ENCODE peak calls at places on chromosomes 4 and X, in five cellular contexts. W, M, R, F and Q are unnamed samples.
A peak's percentile ranks its signal among the peaks of the same experiment; 100 is the strongest.

GRCh38 chrX:9882669-9883446 is 84.3 kb upstream of the CLDN34 start:
- DNase-seq in F (no peak), R (no peak), M (no peak), W (no peak), Q (no peak)

GRCh38 chr4:23972805-23973204 is 83.0 kb upstream of the PPARGC1A start:
- DNase-seq in M (no peak), F (no peak), W (no peak), R (no peak), Q (no peak)

GRCh38 chr4:146343199-146343598 is 128.9 kb downstream of the REELD1 start:
- DNase-seq in M (no peak), R (no peak), F (no peak), W (no peak), Q (no peak)

GRCh38 chr4:76072760-76073159 is 1.7 kb upstream of the ART3 start:
- DNase-seq in M (no peak), F (no peak), R (no peak), W (peak; percentile 20), Q (no peak)

GRCh38 chr4:125132281-125132680 is 182.5 kb upstream of the FAT4 start:
- DNase-seq in F (no peak), M (no peak), W (no peak), R (no peak), Q (no peak)

GRCh38 chr4:145939856-145940255 is 1.2 kb upstream of the ZNF827 start:
- DNase-seq in W (no peak), R (no peak), F (no peak), M (no peak), Q (peak; percentile 39)

GRCh38 chr4:82988323-82988832 is 22.2 kb downstream of the LIN54 start:
- DNase-seq in M (no peak), W (no peak), R (no peak), F (no peak), Q (no peak)

GRCh38 chr4:8344387-8344786 is 74.8 kb downstream of the HTRA3 start:
- DNase-seq in R (no peak), F (no peak), W (no peak), M (no peak), Q (no peak)

GRCh38 chrX:39445336-39445735 is 644.1 kb downstream of the MID1IP1 start:
- DNase-seq in M (no peak), F (no peak), W (peak; percentile 48), R (no peak), Q (no peak)

DNA sequence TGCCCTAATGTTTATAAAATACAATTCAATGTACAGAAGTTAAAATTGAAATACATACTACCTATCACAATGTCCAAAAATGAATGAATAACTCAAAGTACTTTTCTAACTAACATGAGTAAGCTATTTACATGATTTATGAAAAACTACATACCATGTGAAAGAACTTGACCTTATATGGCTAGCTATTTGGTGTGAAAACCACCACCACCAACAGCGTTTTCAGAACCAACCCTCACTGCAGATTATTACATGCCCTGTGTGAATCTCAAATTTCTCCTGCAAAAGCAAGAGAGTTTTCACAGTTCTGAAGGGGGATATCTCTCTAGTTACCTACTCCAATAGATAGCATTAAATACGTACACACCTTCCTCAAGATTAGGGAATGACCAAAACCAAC is 198.5 kb downstream of the SPATA18 start:
- DNase-seq in W (no peak), M (no peak), R (no peak), F (no peak), Q (no peak)
- H3K4me1 ChIP-seq in W (peaks cover 6% of the 10 kb centered on the region), M (peaks cover 29% of the 10 kb centered on the region), R (no peaks in the 10 kb centered on the region), F (peaks cover 3% of the 10 kb centered on the region), Q (peaks cover 12% of the 10 kb centered on the region)

DNA sequence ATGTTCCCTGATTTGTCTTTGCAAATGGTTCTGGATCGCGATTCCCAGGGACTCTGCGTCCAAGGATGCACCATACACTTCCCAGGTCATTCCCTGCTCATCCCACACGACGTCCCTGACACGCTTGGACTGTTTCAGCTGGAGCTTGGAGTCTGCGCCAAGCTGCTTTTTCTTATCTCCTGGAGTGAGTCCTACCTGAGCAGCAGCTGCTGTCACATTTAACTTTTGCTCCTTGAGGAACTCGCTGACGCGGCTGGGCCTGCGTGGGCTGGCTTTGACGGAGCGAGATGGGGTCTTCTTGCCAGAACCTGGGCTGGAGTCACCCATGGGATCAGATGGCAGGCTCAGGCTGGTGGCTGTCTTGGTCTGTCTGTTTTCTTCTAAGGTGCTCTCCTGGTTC is 59.6 kb downstream of the GPRIN3 start:
- DNase-seq in M (no peak), W (no peak), F (no peak), R (no peak), Q (no peak)
- H3K4me1 ChIP-seq in M (no peaks in the 10 kb centered on the region), W (peaks cover 3% of the 10 kb centered on the region), F (no peaks in the 10 kb centered on the region), R (peaks cover 5% of the 10 kb centered on the region), Q (no peaks in the 10 kb centered on the region)

DNA sequence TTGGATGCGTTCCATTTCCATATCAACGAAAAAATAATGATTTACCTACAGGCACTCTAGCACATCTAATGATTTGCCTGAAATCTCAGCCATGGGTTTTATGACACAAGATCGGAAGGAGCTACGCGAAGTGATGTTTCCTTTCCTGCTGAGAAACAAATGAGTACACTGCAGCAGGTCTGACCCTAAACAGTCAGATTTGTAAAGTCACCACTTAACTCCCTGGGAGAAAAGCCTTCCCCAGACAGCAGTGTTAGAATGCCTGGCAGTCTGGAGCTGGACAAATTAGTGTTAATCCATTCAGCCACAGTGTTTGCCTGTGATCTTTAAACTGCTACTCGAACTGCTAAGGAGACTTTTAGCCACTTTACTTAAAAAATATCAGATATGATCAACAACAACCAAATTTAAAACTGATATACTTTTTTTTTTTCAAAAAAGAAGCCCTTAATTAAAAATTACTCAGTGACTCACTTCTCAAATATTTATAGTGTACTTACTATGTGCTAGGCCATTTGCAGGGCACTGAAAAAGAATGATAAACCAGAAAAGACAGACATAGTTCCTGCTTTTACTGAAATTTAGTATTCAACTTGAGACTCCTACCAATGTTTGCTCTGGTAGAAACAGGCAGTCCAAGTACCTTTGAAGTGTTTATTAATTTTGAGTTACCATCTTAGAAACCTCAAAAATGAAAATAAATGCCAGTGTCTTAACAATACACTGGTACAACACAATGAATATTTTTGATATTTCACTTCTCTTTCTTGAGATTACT is 104.5 kb downstream of the SHISA3 start:
- DNase-seq in R (no peak), W (peak; percentile 80), M (no peak), F (no peak), Q (no peak)
- H3K4me1 ChIP-seq in R (no peaks in the 10 kb centered on the region), W (peaks cover 23% of the 10 kb centered on the region), M (peaks cover 12% of the 10 kb centered on the region), F (no peaks in the 10 kb centered on the region), Q (no peaks in the 10 kb centered on the region)

GRCh38 chr4:87036713-87037112 is 101.9 kb downstream of the AFF1 start:
- DNase-seq in W (no peak), F (no peak), R (no peak), M (no peak), Q (no peak)

GRCh38 chr4:87037921-87038320 is 103.1 kb downstream of the AFF1 start:
- DNase-seq in F (no peak), M (no peak), W (no peak), R (no peak), Q (no peak)

GRCh38 chr4:87033902-87034301 is 99.1 kb downstream of the AFF1 start:
- DNase-seq in F (no peak), W (peak; percentile 67), R (no peak), M (no peak), Q (no peak)

GRCh38 chr4:87034527-87034926 is 99.7 kb downstream of the AFF1 start:
- DNase-seq in R (no peak), W (no peak), F (no peak), M (no peak), Q (no peak)

DNA sequence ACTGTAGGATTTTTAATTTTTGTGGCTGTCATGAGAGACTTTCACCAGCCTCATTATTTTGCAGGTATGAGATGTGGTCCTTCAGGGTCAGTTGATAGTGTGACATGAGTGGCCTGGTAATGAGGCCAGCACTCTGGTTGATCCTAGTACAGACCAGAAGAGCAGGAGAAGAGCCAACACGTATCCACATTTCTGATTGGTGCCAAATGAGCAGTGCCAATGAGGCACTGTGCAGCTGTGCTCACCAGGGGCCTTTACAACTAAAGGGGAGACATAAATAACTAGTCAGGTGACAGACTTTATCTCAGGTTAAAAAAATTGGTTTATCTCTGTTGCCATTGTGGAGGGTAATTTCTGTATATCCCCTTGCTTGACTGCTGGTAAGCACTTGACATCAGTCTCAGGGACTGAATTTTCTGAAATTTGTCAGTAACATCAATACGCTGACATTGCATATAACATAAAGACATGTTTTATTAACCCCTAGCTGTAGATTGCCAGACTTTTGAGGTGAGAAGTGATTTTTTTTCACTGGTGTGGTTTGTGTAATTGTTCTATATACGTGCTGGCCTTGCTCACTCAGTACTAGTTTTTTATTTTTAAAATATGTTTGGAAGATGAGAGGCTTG is 101.2 kb downstream of the AFF1 start:
- DNase-seq in F (no peak), W (no peak), R (no peak), M (no peak), Q (no peak)
- H3K4me1 ChIP-seq in F (peaks cover 9% of the 10 kb centered on the region), W (peaks cover 90% of the 10 kb centered on the region), R (peaks cover 84% of the 10 kb centered on the region), M (peaks cover 99% of the 10 kb centered on the region), Q (peaks cover 50% of the 10 kb centered on the region)

DNA sequence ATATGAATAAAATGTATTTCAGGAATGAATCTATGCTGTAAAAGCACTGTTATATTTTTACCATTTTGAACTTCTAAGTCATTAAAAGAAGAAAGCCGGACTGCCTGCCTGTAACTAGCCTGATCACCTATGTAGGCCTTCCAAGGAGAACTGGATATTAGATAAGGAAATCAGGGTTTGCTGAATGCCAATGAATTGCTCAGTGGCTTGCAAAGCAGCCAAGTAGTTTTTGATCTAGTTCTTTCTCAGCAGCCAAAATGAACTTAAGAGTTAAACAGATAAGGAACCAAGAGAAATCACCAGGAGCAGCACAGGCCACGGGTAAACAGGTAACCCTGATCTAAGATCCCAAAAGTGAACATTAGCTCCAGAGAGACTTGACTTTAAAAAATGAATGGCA is 3.3 kb downstream of the ANXA5 start:
- DNase-seq in W (no peak), F (no peak), M (no peak), R (no peak), Q (no peak)
- H3K4me1 ChIP-seq in W (peaks cover 9% of the 10 kb centered on the region), F (peaks cover 6% of the 10 kb centered on the region), M (peaks cover 82% of the 10 kb centered on the region), R (peaks cover 79% of the 10 kb centered on the region), Q (peaks cover 63% of the 10 kb centered on the region)

DNA sequence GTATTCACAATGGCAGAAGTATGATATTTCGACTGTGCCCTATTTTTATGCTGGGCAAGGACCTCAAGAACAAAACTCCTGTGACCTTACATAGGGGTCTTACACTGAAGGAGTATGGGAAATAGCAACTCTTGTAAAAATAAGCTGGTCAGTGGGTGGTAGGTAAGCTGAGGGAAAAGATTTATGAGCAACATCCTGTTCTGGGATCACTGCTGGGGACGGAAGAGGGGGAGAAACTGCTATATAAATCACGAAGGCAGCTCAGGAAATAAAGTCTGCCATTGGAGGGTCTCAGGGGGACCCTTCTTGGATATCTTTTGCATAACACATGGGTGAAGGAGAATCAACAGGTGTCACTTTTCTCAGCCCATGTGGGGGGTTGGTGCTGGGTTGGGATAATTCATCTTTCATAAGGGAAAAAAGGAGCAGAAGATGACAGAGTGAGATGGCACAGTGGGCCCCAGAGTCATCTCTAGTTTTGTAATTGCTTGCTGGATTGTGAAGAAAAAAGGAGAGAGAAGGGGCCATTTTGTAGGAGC is 33.7 kb downstream of the AFF1 start:
- DNase-seq in W (no peak), F (no peak), M (no peak), R (no peak), Q (no peak)
- H3K4me1 ChIP-seq in W (peaks cover 39% of the 10 kb centered on the region), F (no peaks in the 10 kb centered on the region), M (peaks cover 38% of the 10 kb centered on the region), R (peaks cover 63% of the 10 kb centered on the region), Q (peaks cover 8% of the 10 kb centered on the region)

GRCh38 chrX:107742754-107743191 is 32.8 kb downstream of the TSC22D3 start:
- DNase-seq in F (peak; percentile 72), R (no peak), W (no peak), M (no peak), Q (no peak)
- H3K4me1 ChIP-seq in F (peaks cover 3% of the 10 kb centered on the region), R (peaks cover 26% of the 10 kb centered on the region), W (peaks cover 26% of the 10 kb centered on the region), M (peaks cover 80% of the 10 kb centered on the region), Q (peaks cover 25% of the 10 kb centered on the region)